ENCODE peak calls at places on chromosomes 16 and 17, in five cellular contexts. One of them, this sample, is unnamed.

GRCh38 chr17:17710728-17711541 is 29.7 kb downstream of the RAI1 start:
- DNase-seq in fibroblast of mammary gland: peak; percentile 86
- DNase-seq in lower lobe of right lung: peak; percentile 92
- DNase-seq in left ventricle myocardium inferior: no peak
- DNase-seq in BE2C: no peak
- DNase-seq in this sample: peak; percentile 98

GRCh38 chr17:27818311-27819170 is 18.2 kb upstream of the NOS2 start:
- DNase-seq in fibroblast of mammary gland: no peak
- DNase-seq in lower lobe of right lung: no peak
- DNase-seq in left ventricle myocardium inferior: peak; percentile 58
- DNase-seq in BE2C: no peak
- DNase-seq in this sample: no peak

GRCh38 chr16:58027341-58028167 is 2.0 kb downstream of the MMP15 start:
- DNase-seq in fibroblast of mammary gland: no peak
- DNase-seq in lower lobe of right lung: peak; percentile 63
- DNase-seq in left ventricle myocardium inferior: peak; percentile 70
- DNase-seq in BE2C: no peak
- DNase-seq in this sample: peak; percentile 48

GRCh38 chr17:60169921-60170817 is 20.4 kb downstream of the CA4 start:
- DNase-seq in fibroblast of mammary gland: peak; percentile 57
- DNase-seq in lower lobe of right lung: no peak
- DNase-seq in left ventricle myocardium inferior: peak; percentile 67
- DNase-seq in BE2C: peak; percentile 71
- DNase-seq in this sample: no peak

GRCh38 chr17:27471321-27472269 is 15.3 kb downstream of the KSR1 start:
- DNase-seq in fibroblast of mammary gland: peak; percentile 21
- DNase-seq in lower lobe of right lung: no peak
- DNase-seq in left ventricle myocardium inferior: no peak
- DNase-seq in BE2C: no peak
- DNase-seq in this sample: no peak

GRCh38 chr16:59210955-59211541 is 476.9 kb upstream of the GOT2 start:
- DNase-seq in fibroblast of mammary gland: peak; percentile 21
- DNase-seq in lower lobe of right lung: no peak
- DNase-seq in left ventricle myocardium inferior: no peak
- DNase-seq in BE2C: no peak
- DNase-seq in this sample: peak; percentile 91

GRCh38 chr17:13024033-13024432 is 6.2 kb upstream of the ELAC2 start:
- DNase-seq in fibroblast of mammary gland: no peak
- DNase-seq in lower lobe of right lung: no peak
- DNase-seq in left ventricle myocardium inferior: no peak
- DNase-seq in BE2C: no peak
- DNase-seq in this sample: no peak

GRCh38 chr16:89014611-89015230 is 37.7 kb upstream of the CBFA2T3 start:
- DNase-seq in fibroblast of mammary gland: no peak
- DNase-seq in lower lobe of right lung: peak; percentile 38
- DNase-seq in left ventricle myocardium inferior: peak; percentile 7
- DNase-seq in BE2C: no peak
- DNase-seq in this sample: no peak

GRCh38 chr16:4435668-4436067 is 10.0 kb downstream of the DNAJA3 start:
- DNase-seq in fibroblast of mammary gland: peak; percentile 31
- DNase-seq in lower lobe of right lung: no peak
- DNase-seq in left ventricle myocardium inferior: no peak
- DNase-seq in BE2C: no peak
- DNase-seq in this sample: no peak

GRCh38 chr17:50133769-50134099 is 3.8 kb upstream of the SAMD14 start:
- DNase-seq in fibroblast of mammary gland: no peak
- DNase-seq in lower lobe of right lung: no peak
- DNase-seq in left ventricle myocardium inferior: no peak
- DNase-seq in BE2C: no peak
- DNase-seq in this sample: no peak

GRCh38 chr16:82990155-82990554 is 363.4 kb downstream of the CDH13 start:
- DNase-seq in fibroblast of mammary gland: peak; percentile 57
- DNase-seq in lower lobe of right lung: no peak
- DNase-seq in left ventricle myocardium inferior: no peak
- DNase-seq in BE2C: no peak
- DNase-seq in this sample: no peak

GRCh38 chr17:83180996-83181481 is 101.6 kb downstream of the METRNL start:
- DNase-seq in fibroblast of mammary gland: no peak
- DNase-seq in lower lobe of right lung: no peak
- DNase-seq in left ventricle myocardium inferior: no peak
- DNase-seq in BE2C: peak; percentile 29
- DNase-seq in this sample: peak; percentile 9

GRCh38 chr17:76938009-76938408 is 69.8 kb downstream of the MGAT5B start:
- DNase-seq in fibroblast of mammary gland: no peak
- DNase-seq in lower lobe of right lung: no peak
- DNase-seq in left ventricle myocardium inferior: no peak
- DNase-seq in BE2C: no peak
- DNase-seq in this sample: no peak

GRCh38 chr16:84150926-84151325 is 5.8 kb downstream of the DNAAF1 start:
- DNase-seq in fibroblast of mammary gland: no peak
- DNase-seq in lower lobe of right lung: no peak
- DNase-seq in left ventricle myocardium inferior: no peak
- DNase-seq in BE2C: no peak
- DNase-seq in this sample: no peak

GRCh38 chr16:55113195-55113594 is 182.5 kb downstream of the IRX5 start:
- DNase-seq in fibroblast of mammary gland: no peak
- DNase-seq in lower lobe of right lung: no peak
- DNase-seq in left ventricle myocardium inferior: no peak
- DNase-seq in BE2C: no peak
- DNase-seq in this sample: no peak

GRCh38 chr16:58938856-58939255 is 204.7 kb upstream of the GOT2 start:
- DNase-seq in fibroblast of mammary gland: no peak
- DNase-seq in lower lobe of right lung: no peak
- DNase-seq in left ventricle myocardium inferior: no peak
- DNase-seq in BE2C: no peak
- DNase-seq in this sample: no peak

GRCh38 chr16:75506567-75506966 is 11.3 kb upstream of the CHST6 start:
- DNase-seq in fibroblast of mammary gland: peak; percentile 94
- DNase-seq in lower lobe of right lung: no peak
- DNase-seq in left ventricle myocardium inferior: no peak
- DNase-seq in BE2C: no peak
- DNase-seq in this sample: no peak

GRCh38 chr17:40460585-40460975 is 17.3 kb downstream of the IGFBP4 start:
- DNase-seq in fibroblast of mammary gland: no peak
- DNase-seq in lower lobe of right lung: no peak
- DNase-seq in left ventricle myocardium inferior: no peak
- DNase-seq in BE2C: peak; percentile 76
- DNase-seq in this sample: peak; percentile 55

GRCh38 chr17:18181358-18181757 is 2.3 kb upstream of the ALKBH5 start:
- DNase-seq in fibroblast of mammary gland: peak; percentile 90
- DNase-seq in lower lobe of right lung: no peak
- DNase-seq in left ventricle myocardium inferior: no peak
- DNase-seq in BE2C: no peak
- DNase-seq in this sample: no peak

GRCh38 chr16:50393461-50394214 is 24.9 kb upstream of the BRD7 start:
- DNase-seq in fibroblast of mammary gland: peak; percentile 6
- DNase-seq in lower lobe of right lung: no peak
- DNase-seq in left ventricle myocardium inferior: no peak
- DNase-seq in BE2C: no peak
- DNase-seq in this sample: no peak

GRCh38 chr17:11557727-11558452 is 40.4 kb upstream of the DNAH9 start:
- DNase-seq in fibroblast of mammary gland: no peak
- DNase-seq in lower lobe of right lung: peak; percentile 48
- DNase-seq in left ventricle myocardium inferior: no peak
- DNase-seq in BE2C: no peak
- DNase-seq in this sample: peak; percentile 59

GRCh38 chr16:84806256-84806889 is 13.4 kb upstream of the CRISPLD2 start:
- DNase-seq in fibroblast of mammary gland: peak; percentile 89
- DNase-seq in lower lobe of right lung: peak; percentile 66
- DNase-seq in left ventricle myocardium inferior: peak; percentile 52
- DNase-seq in BE2C: peak; percentile 93
- DNase-seq in this sample: peak; percentile 79

GRCh38 chr17:37788531-37788930 is 43.7 kb upstream of the HNF1B start:
- DNase-seq in fibroblast of mammary gland: no peak
- DNase-seq in lower lobe of right lung: no peak
- DNase-seq in left ventricle myocardium inferior: no peak
- DNase-seq in BE2C: no peak
- DNase-seq in this sample: no peak

GRCh38 chr16:17414421-17414820 is 56.3 kb downstream of the XYLT1 start:
- DNase-seq in fibroblast of mammary gland: no peak
- DNase-seq in lower lobe of right lung: no peak
- DNase-seq in left ventricle myocardium inferior: no peak
- DNase-seq in BE2C: no peak
- DNase-seq in this sample: no peak

DNA sequence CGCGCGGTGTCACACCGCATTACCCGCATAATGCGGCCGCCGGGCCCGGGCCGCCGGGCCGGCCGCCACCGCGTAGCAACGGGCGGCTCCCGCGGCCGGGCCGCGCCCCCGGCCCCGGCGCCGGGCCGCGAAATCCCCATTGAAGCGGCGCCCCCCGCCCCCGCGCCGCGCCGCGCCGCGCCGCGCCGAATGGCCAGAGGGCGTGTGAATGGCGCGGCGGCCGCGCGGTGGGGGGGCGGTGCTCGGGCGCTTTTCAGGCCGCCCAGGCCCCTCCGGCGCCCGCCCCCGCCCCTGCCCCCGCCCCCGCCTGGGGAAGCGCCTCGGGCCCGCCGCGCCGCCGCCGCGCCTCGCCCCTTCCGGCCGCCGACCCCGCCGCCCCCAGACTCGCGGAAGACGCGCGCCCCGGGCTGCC is 46.9 kb downstream of the WNT3 start:
- DNase-seq in fibroblast of mammary gland: no peak
- DNase-seq in lower lobe of right lung: peak; percentile 59
- DNase-seq in left ventricle myocardium inferior: no peak
- DNase-seq in BE2C: peak; percentile 58
- DNase-seq in this sample: peak; percentile 70
- H3K4me3 ChIP-seq in fibroblast of mammary gland: peak overlapping the region; percentile 40
- H3K4me3 ChIP-seq in lower lobe of right lung: peak overlapping the region; percentile 61
- H3K4me3 ChIP-seq in left ventricle myocardium inferior: peak overlapping the region; percentile 75
- H3K4me3 ChIP-seq in BE2C: peak overlapping the region; percentile 53
- H3K4me3 ChIP-seq in this sample: peak overlapping the region; percentile 80

GRCh38 chr16:86498155-86498651 is 12.1 kb upstream of the FOXF1 start:
- DNase-seq in fibroblast of mammary gland: no peak
- DNase-seq in lower lobe of right lung: no peak
- DNase-seq in left ventricle myocardium inferior: no peak
- DNase-seq in BE2C: no peak
- DNase-seq in this sample: peak; percentile 39
- H3K4me3 ChIP-seq in fibroblast of mammary gland: no peak overlapping the region
- H3K4me3 ChIP-seq in lower lobe of right lung: peak overlapping the region; percentile 45
- H3K4me3 ChIP-seq in left ventricle myocardium inferior: no peak overlapping the region
- H3K4me3 ChIP-seq in BE2C: no peak overlapping the region
- H3K4me3 ChIP-seq in this sample: peak overlapping the region; percentile 50

GRCh38 chr17:35789044-35789443 is 6.4 kb downstream of the MMP28 start:
- DNase-seq in fibroblast of mammary gland: no peak
- DNase-seq in lower lobe of right lung: no peak
- DNase-seq in left ventricle myocardium inferior: no peak
- DNase-seq in BE2C: no peak
- DNase-seq in this sample: no peak
- H3K4me3 ChIP-seq in fibroblast of mammary gland: no peak overlapping the region
- H3K4me3 ChIP-seq in lower lobe of right lung: no peak overlapping the region
- H3K4me3 ChIP-seq in left ventricle myocardium inferior: no peak overlapping the region
- H3K4me3 ChIP-seq in BE2C: no peak overlapping the region
- H3K4me3 ChIP-seq in this sample: no peak overlapping the region

GRCh38 chr16:19130852-19131808 is 17.4 kb downstream of the ITPRIPL2 start:
- DNase-seq in fibroblast of mammary gland: peak; percentile 91
- DNase-seq in lower lobe of right lung: peak; percentile 51
- DNase-seq in left ventricle myocardium inferior: peak; percentile 54
- DNase-seq in BE2C: no peak
- DNase-seq in this sample: peak; percentile 62
- H3K4me3 ChIP-seq in fibroblast of mammary gland: no peak overlapping the region
- H3K4me3 ChIP-seq in lower lobe of right lung: peak overlapping the region; percentile 15
- H3K4me3 ChIP-seq in left ventricle myocardium inferior: peak overlapping the region; percentile 18
- H3K4me3 ChIP-seq in BE2C: no peak overlapping the region
- H3K4me3 ChIP-seq in this sample: peak overlapping the region; percentile 10

GRCh38 chr16:72552675-72553074 is 380.7 kb upstream of the PMFBP1 start:
- DNase-seq in fibroblast of mammary gland: no peak
- DNase-seq in lower lobe of right lung: no peak
- DNase-seq in left ventricle myocardium inferior: no peak
- DNase-seq in BE2C: no peak
- DNase-seq in this sample: no peak
- H3K4me3 ChIP-seq in fibroblast of mammary gland: no peak overlapping the region
- H3K4me3 ChIP-seq in lower lobe of right lung: no peak overlapping the region
- H3K4me3 ChIP-seq in left ventricle myocardium inferior: no peak overlapping the region
- H3K4me3 ChIP-seq in BE2C: no peak overlapping the region
- H3K4me3 ChIP-seq in this sample: no peak overlapping the region

GRCh38 chr17:31397256-31397939 is 5.9 kb downstream of the RAB11FIP4 start:
- DNase-seq in fibroblast of mammary gland: no peak
- DNase-seq in lower lobe of right lung: no peak
- DNase-seq in left ventricle myocardium inferior: no peak
- DNase-seq in BE2C: no peak
- DNase-seq in this sample: no peak

GRCh38 chr17:31393749-31394146 is 2.3 kb downstream of the RAB11FIP4 start:
- DNase-seq in fibroblast of mammary gland: no peak
- DNase-seq in lower lobe of right lung: no peak
- DNase-seq in left ventricle myocardium inferior: no peak
- DNase-seq in BE2C: no peak
- DNase-seq in this sample: no peak

GRCh38 chr17:31392856-31393748 is 1.6 kb downstream of the RAB11FIP4 start:
- DNase-seq in fibroblast of mammary gland: no peak
- DNase-seq in lower lobe of right lung: no peak
- DNase-seq in left ventricle myocardium inferior: no peak
- DNase-seq in BE2C: no peak
- DNase-seq in this sample: no peak

GRCh38 chr17:31392002-31392855 is 754 bp downstream of the RAB11FIP4 start:
- DNase-seq in fibroblast of mammary gland: no peak
- DNase-seq in lower lobe of right lung: no peak
- DNase-seq in left ventricle myocardium inferior: no peak
- DNase-seq in BE2C: no peak
- DNase-seq in this sample: no peak

GRCh38 chr17:31394544-31394943 is 3.1 kb downstream of the RAB11FIP4 start:
- DNase-seq in fibroblast of mammary gland: peak; percentile 63
- DNase-seq in lower lobe of right lung: no peak
- DNase-seq in left ventricle myocardium inferior: peak; percentile 58
- DNase-seq in BE2C: no peak
- DNase-seq in this sample: peak; percentile 89
- H3K4me3 ChIP-seq in fibroblast of mammary gland: no peak overlapping the region
- H3K4me3 ChIP-seq in lower lobe of right lung: no peak overlapping the region
- H3K4me3 ChIP-seq in left ventricle myocardium inferior: no peak overlapping the region
- H3K4me3 ChIP-seq in BE2C: no peak overlapping the region
- H3K4me3 ChIP-seq in this sample: no peak overlapping the region

DNA sequence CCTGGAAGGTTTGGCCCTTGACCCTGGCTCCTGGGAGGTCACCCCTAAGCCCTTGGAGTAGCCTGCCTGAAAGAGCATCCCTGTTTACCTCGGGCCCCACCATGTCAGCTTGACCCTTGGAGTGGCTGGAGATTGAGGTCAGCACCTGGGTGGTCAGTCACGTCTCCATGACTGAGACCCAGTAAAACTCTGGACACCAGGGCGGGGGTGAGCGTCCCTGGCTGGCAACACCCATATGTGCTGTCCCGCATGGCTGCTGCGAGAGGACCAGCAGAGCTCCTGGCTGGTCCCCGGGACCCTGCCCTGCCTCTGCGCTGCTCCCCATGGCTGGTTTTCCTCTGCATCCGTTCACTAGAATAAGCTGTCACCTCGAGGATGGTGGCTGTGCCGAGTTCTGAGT is 91.2 kb downstream of the RBFOX3 start:
- DNase-seq in fibroblast of mammary gland: no peak
- DNase-seq in lower lobe of right lung: no peak
- DNase-seq in left ventricle myocardium inferior: no peak
- DNase-seq in BE2C: no peak
- DNase-seq in this sample: no peak
- H3K4me3 ChIP-seq in fibroblast of mammary gland: no peak overlapping the region
- H3K4me3 ChIP-seq in lower lobe of right lung: no peak overlapping the region
- H3K4me3 ChIP-seq in left ventricle myocardium inferior: no peak overlapping the region
- H3K4me3 ChIP-seq in BE2C: no peak overlapping the region
- H3K4me3 ChIP-seq in this sample: no peak overlapping the region